ENCODE peak calls at places on chromosome 6, in four cellular contexts. M is left cardiac atrium, V is IMR-90, N is GM12878. B is an unnamed sample.

GRCh38 chr6:12189150-12189549 is 101.0 kb upstream of the EDN1 start:
- ATAC-seq in N (no peak), V (no peak), M (no peak), B (no peak)

GRCh38 chr6:134114489-134114888 is 62.1 kb upstream of the SLC2A12 start:
- ATAC-seq in M (no peak), N (no peak), V (no peak), B (no peak)

GRCh38 chr6:83824388-83824801 is 28.8 kb upstream of the RIPPLY2 start:
- ATAC-seq in N (no peak), V (peak; percentile 57), M (no peak), B (no peak)

GRCh38 chr6:52365317-52365716 is 3.4 kb downstream of the PAQR8 start:
- ATAC-seq in N (no peak), M (no peak), V (no peak), B (no peak)

GRCh38 chr6:18048953-18049630 is 61.7 kb upstream of the KIF13A start:
- ATAC-seq in N (peak; percentile 58), V (no peak), M (no peak), B (no peak)

GRCh38 chr6:16901777-16902176 is 140.5 kb upstream of the ATXN1 start:
- ATAC-seq in V (peak; percentile 49), M (peak; percentile 89), N (no peak), B (no peak)

GRCh38 chr6:70547905-70548304 is 18.8 kb upstream of the SDHAF4 start:
- ATAC-seq in V (no peak), M (no peak), N (no peak), B (no peak)

GRCh38 chr6:149132336-149132735 is 185.2 kb upstream of the TAB2 start:
- ATAC-seq in M (no peak), N (peak; percentile 34), V (no peak), B (peak; percentile 60)

GRCh38 chr6:170223718-170224693 is 66.9 kb downstream of the DLL1 start:
- ATAC-seq in V (peak; percentile 10), N (no peak), M (no peak), B (no peak)

GRCh38 chr6:83125425-83125824 is 58.0 kb downstream of the DOP1A start:
- ATAC-seq in V (no peak), M (no peak), N (no peak), B (no peak)